ENCODE peak calls at places on chromosomes 5 and 9, in five cellular contexts. E is fibroblast of gingiva; U is heart right ventricle; Z is IMR-90; Q is stimulated activated effector memory CD8-positive, alpha-beta T cell treated with anti-CD3 and anti-CD28 coated beads, Interleukin-12 subunit alpha, Interleukin-12 subunit beta, amount 100 ng/mL, for 72 hours. R is an unnamed sample.

GRCh38 chr5:76153996-76154395 is 70.8 kb downstream of the SV2C start:
- DNase-seq in Q (no peak), U (no peak), Z (no peak), E (no peak), R (no peak)

GRCh38 chr5:159102294-159102934 is 2.7 kb upstream of the EBF1 start:
- DNase-seq in Z (no peak), U (no peak), Q (no peak), E (peak), R (no peak)

GRCh38 chr5:115415143-115415491 is 118.7 kb upstream of the CCDC112 start:
- DNase-seq in U (no peak), Q (no peak), Z (peak), E (no peak), R (no peak)

GRCh38 chr5:168002116-168002515 is 289.3 kb upstream of the WWC1 start:
- DNase-seq in Z (no peak), U (no peak), E (no peak), Q (no peak), R (no peak)

GRCh38 chr5:176492431-176492830 is 44.2 kb downstream of the FAF2 start:
- DNase-seq in Z (peak), U (no peak), Q (no peak), E (no peak), R (no peak)

GRCh38 chr5:22514231-22514630 is 338.9 kb downstream of the CDH12 start:
- DNase-seq in Q (no peak), Z (no peak), E (no peak), U (no peak), R (no peak)

GRCh38 chr5:1899201-1899600 is 16.5 kb upstream of the IRX4 start:
- DNase-seq in Z (no peak), U (no peak), Q (no peak), E (no peak), R (no peak)

GRCh38 chr9:35903049-35903448 is 3.0 kb upstream of the HRCT1 start:
- DNase-seq in E (peak), U (no peak), Q (no peak), Z (peak), R (no peak)

GRCh38 chr5:155024015-155024414 is 10.5 kb downstream of the KIF4B start:
- DNase-seq in E (no peak), Z (no peak), Q (no peak), U (no peak), R (no peak)

GRCh38 chr9:133883356-133883755 is 108.8 kb downstream of the VAV2 start:
- DNase-seq in Q (no peak), Z (no peak), U (no peak), E (no peak), R (no peak)

GRCh38 chr5:94197970-94198369 is 420.4 kb downstream of the KIAA0825 start:
- DNase-seq in U (no peak), Q (no peak), Z (no peak), E (no peak), R (no peak)

GRCh38 chr9:2120926-2121689 is 106.0 kb downstream of the SMARCA2 start:
- DNase-seq in E (peak), Q (no peak), Z (peak), U (no peak), R (no peak)

GRCh38 chr5:173283318-173284288 is 44.6 kb downstream of the STC2 start:
- DNase-seq in U (peak), E (peak), Q (peak), Z (peak), R (peak)

GRCh38 chr5:18314192-18314778 is 680.0 kb downstream of the TAF11L14 start:
- DNase-seq in Z (peak), E (peak), Q (no peak), U (no peak), R (no peak)